ENCODE peak calls at places on chromosomes 7 and 10, in six cellular contexts. O is activated CD8-positive, alpha-beta T cell treated with anti-CD3 and anti-CD28 coated beads, Interleukin-2, amount 10 ng/mL, durations not matched to agents 7 days and 5 days; J is upper lobe of right lung; A is lower lobe of right lung; L is activated T-cell treated with anti-CD3 and anti-CD28 coated beads, Interleukin-2, amount 50 U/mL, for 72 hours; I is lung. U is an unnamed sample.

GRCh38 chr7:13989138-13989943 is at the start of gene ETV1:
- ATAC-seq in O (peak), J (peak), A (peak), L (no peak), I (peak), U (no peak)

GRCh38 chr7:22447008-22447407 is 53.0 kb downstream of the STEAP1B start:
- ATAC-seq in O (no peak), J (no peak), A (no peak), L (no peak), I (no peak), U (no peak)

GRCh38 chr10:23610626-23611307 is 171.9 kb downstream of the OTUD1 start:
- ATAC-seq in O (no peak), J (no peak), A (no peak), L (no peak), I (no peak), U (no peak)

GRCh38 chr7:24349339-24349738 is 65.3 kb downstream of the NPY start:
- ATAC-seq in O (no peak), J (no peak), A (no peak), L (no peak), I (no peak), U (no peak)

GRCh38 chr7:25985196-25985595 is 166.8 kb upstream of the NFE2L3 start:
- ATAC-seq in O (no peak), J (no peak), A (no peak), L (no peak), I (no peak), U (no peak)

GRCh38 chr7:77917500-77918262 is 119.1 kb downstream of the PHTF2 start:
- ATAC-seq in O (no peak), J (no peak), A (no peak), L (no peak), I (no peak), U (no peak)

GRCh38 chr7:14761506-14762296 is 140.8 kb downstream of the DGKB start:
- ATAC-seq in O (no peak), J (no peak), A (no peak), L (no peak), I (peak), U (no peak)

GRCh38 chr10:104688251-104688650 is 47.2 kb downstream of the SORCS3 start:
- ATAC-seq in O (no peak), J (no peak), A (no peak), L (no peak), I (no peak), U (no peak)

GRCh38 chr7:77254429-77254828 is 54.8 kb upstream of the FGL2 start:
- ATAC-seq in O (no peak), J (no peak), A (no peak), L (no peak), I (no peak), U (no peak)

GRCh38 chr10:117139581-117140524 is 1.8 kb upstream of the VAX1 start:
- ATAC-seq in O (no peak), J (no peak), A (no peak), L (no peak), I (no peak), U (no peak)

GRCh38 chr10:87804939-87805569 is 13.0 kb downstream of the ATAD1 start:
- ATAC-seq in O (no peak), J (no peak), A (no peak), L (no peak), I (no peak), U (no peak)

U was measured in activated CD4-positive, CD25-positive, alpha-beta regulatory T cell treated with anti-CD3 and anti-CD28 coated beads, Interleukin-2, amount 50 U/mL, for 24 hours.